ENCODE peak calls at places on chromosomes 2 and 18, in four cellular contexts. One of them, this sample, is unnamed.
A peak's percentile ranks its signal among the peaks of the same experiment; 100 is the strongest.

GRCh38 chr2:78979380-78980238 is 45.9 kb upstream of the REG3G start:
- DNase-seq in ureter: no peak
- DNase-seq in hepatocyte: peak; percentile 84
- DNase-seq in CD8-positive, alpha-beta memory T cell: no peak
- DNase-seq in this sample: peak; percentile 8

GRCh38 chr2:65021709-65022108 is 32.5 kb downstream of the SLC1A4 start:
- DNase-seq in ureter: no peak
- DNase-seq in hepatocyte: no peak
- DNase-seq in CD8-positive, alpha-beta memory T cell: no peak
- DNase-seq in this sample: no peak

GRCh38 chr2:163573652-163574051 is 162.2 kb downstream of the FIGN start:
- DNase-seq in ureter: no peak
- DNase-seq in hepatocyte: no peak
- DNase-seq in CD8-positive, alpha-beta memory T cell: no peak
- DNase-seq in this sample: no peak

GRCh38 chr2:200086911-200087310 is 131.5 kb downstream of the MAIP1 start:
- DNase-seq in ureter: no peak
- DNase-seq in hepatocyte: peak; percentile 64
- DNase-seq in CD8-positive, alpha-beta memory T cell: no peak
- DNase-seq in this sample: no peak

GRCh38 chr2:65340898-65341681 is 91.3 kb downstream of the SPRED2 start:
- DNase-seq in ureter: no peak
- DNase-seq in hepatocyte: no peak
- DNase-seq in CD8-positive, alpha-beta memory T cell: no peak
- DNase-seq in this sample: no peak

GRCh38 chr18:58168986-58169385 is 125.0 kb downstream of the NEDD4L start:
- DNase-seq in ureter: peak; percentile 27
- DNase-seq in hepatocyte: no peak
- DNase-seq in CD8-positive, alpha-beta memory T cell: no peak
- DNase-seq in this sample: no peak

GRCh38 chr2:185899364-185899763 is 160.8 kb downstream of the FSIP2 start:
- DNase-seq in ureter: no peak
- DNase-seq in hepatocyte: no peak
- DNase-seq in CD8-positive, alpha-beta memory T cell: no peak
- DNase-seq in this sample: no peak

GRCh38 chr18:44731866-44732555 is 51.3 kb downstream of the SETBP1 start:
- DNase-seq in ureter: no peak
- DNase-seq in hepatocyte: no peak
- DNase-seq in CD8-positive, alpha-beta memory T cell: no peak
- DNase-seq in this sample: no peak

GRCh38 chr18:48825101-48825745 is 125.5 kb downstream of the SMAD7 start:
- DNase-seq in ureter: peak; percentile 40
- DNase-seq in hepatocyte: no peak
- DNase-seq in CD8-positive, alpha-beta memory T cell: no peak
- DNase-seq in this sample: no peak

GRCh38 chr2:36965751-36966369 is 476 bp downstream of the STRN start:
- DNase-seq in ureter: peak; percentile 66
- DNase-seq in hepatocyte: peak; percentile 73
- DNase-seq in CD8-positive, alpha-beta memory T cell: peak; percentile 14
- DNase-seq in this sample: no peak

GRCh38 chr18:35464731-35465728 is 32.7 kb downstream of the INO80C start:
- DNase-seq in ureter: no peak
- DNase-seq in hepatocyte: no peak
- DNase-seq in CD8-positive, alpha-beta memory T cell: no peak
- DNase-seq in this sample: no peak

GRCh38 chr2:84078466-84078865 is 380.6 kb downstream of the SUCLG1 start:
- DNase-seq in ureter: no peak
- DNase-seq in hepatocyte: no peak
- DNase-seq in CD8-positive, alpha-beta memory T cell: no peak
- DNase-seq in this sample: no peak

GRCh38 chr18:22683196-22683676 is 249.9 kb upstream of the RBBP8 start:
- DNase-seq in ureter: peak; percentile 77
- DNase-seq in hepatocyte: peak; percentile 95
- DNase-seq in CD8-positive, alpha-beta memory T cell: no peak
- DNase-seq in this sample: no peak

GRCh38 chr2:225010804-225011203 is 31.5 kb downstream of the DOCK10 start:
- DNase-seq in ureter: no peak
- DNase-seq in hepatocyte: no peak
- DNase-seq in CD8-positive, alpha-beta memory T cell: no peak
- DNase-seq in this sample: no peak

GRCh38 chr2:85011747-85012146 is 40.8 kb downstream of the KCMF1 start:
- DNase-seq in ureter: no peak
- DNase-seq in hepatocyte: no peak
- DNase-seq in CD8-positive, alpha-beta memory T cell: no peak
- DNase-seq in this sample: no peak

GRCh38 chr2:27967076-27967475 is 76.5 kb downstream of the BABAM2 start:
- DNase-seq in ureter: no peak
- DNase-seq in hepatocyte: no peak
- DNase-seq in CD8-positive, alpha-beta memory T cell: no peak
- DNase-seq in this sample: no peak

GRCh38 chr2:69309336-69310048 is 77.5 kb downstream of the GFPT1 start:
- DNase-seq in ureter: no peak
- DNase-seq in hepatocyte: peak; percentile 65
- DNase-seq in CD8-positive, alpha-beta memory T cell: no peak
- DNase-seq in this sample: no peak

GRCh38 chr2:215672406-215672805 is 236.5 kb upstream of the FN1 start:
- DNase-seq in ureter: no peak
- DNase-seq in hepatocyte: no peak
- DNase-seq in CD8-positive, alpha-beta memory T cell: no peak
- DNase-seq in this sample: no peak

GRCh38 chr18:43661570-43661969 is 384.3 kb upstream of the SYT4 start:
- DNase-seq in ureter: no peak
- DNase-seq in hepatocyte: peak; percentile 41
- DNase-seq in CD8-positive, alpha-beta memory T cell: no peak
- DNase-seq in this sample: no peak

GRCh38 chr2:96626553-96626942 is 11.6 kb downstream of the KANSL3 start:
- DNase-seq in ureter: no peak
- DNase-seq in hepatocyte: no peak
- DNase-seq in CD8-positive, alpha-beta memory T cell: no peak
- DNase-seq in this sample: no peak

GRCh38 chr2:240435457-240435954 is at the start of gene GPC1:
- DNase-seq in ureter: no peak
- DNase-seq in hepatocyte: peak; percentile 94
- DNase-seq in CD8-positive, alpha-beta memory T cell: no peak
- DNase-seq in this sample: peak; percentile 58

GRCh38 chr2:26571316-26571715 is 69.8 kb downstream of the CIB4 start:
- DNase-seq in ureter: no peak
- DNase-seq in hepatocyte: no peak
- DNase-seq in CD8-positive, alpha-beta memory T cell: no peak
- DNase-seq in this sample: no peak

GRCh38 chr18:36490907-36491306 is 193.4 kb downstream of the FHOD3 start:
- DNase-seq in ureter: no peak
- DNase-seq in hepatocyte: no peak
- DNase-seq in CD8-positive, alpha-beta memory T cell: no peak
- DNase-seq in this sample: no peak

This sample was measured in activated T-helper 2 cell treated with anti-CD3 and anti-CD28 coated beads, Interferon-gamma antibody, Interleukin-2, Interleukin-4, amounts not matched to agents 10 μg/mL and 5 μg/mL and 100 μg/mL, durations not matched to agents 14 hours and 24 hours and 36 hours.